ENCODE peak calls at places on chromosomes 3 and 15, in five cellular contexts. M is mesendoderm, L is H9, Z is mucosa of descending colon, S is pancreas. W is an unnamed sample.

GRCh38 chr3:182816181-182816580 is 22.9 kb downstream of the ATP11B start:
- DNase-seq in Z (no peak), S (no peak), M (peak; percentile 60), L (no peak), W (no peak)

GRCh38 chr3:8484409-8485140 is 17.0 kb upstream of the LMCD1 start:
- DNase-seq in S (no peak), M (no peak), Z (no peak), L (no peak), W (no peak)

GRCh38 chr3:100650651-100651611 is 41.5 kb downstream of the ADGRG7 start:
- DNase-seq in M (no peak), L (no peak), S (no peak), Z (no peak), W (no peak)

GRCh38 chr3:119310052-119310451 is 15.9 kb downstream of the ARHGAP31 start:
- DNase-seq in L (no peak), S (no peak), Z (no peak), M (peak; percentile 58), W (no peak)

GRCh38 chr3:179744667-179745066 is 91.8 kb downstream of the USP13 start:
- DNase-seq in Z (no peak), M (no peak), L (no peak), S (no peak), W (no peak)

GRCh38 chr3:176490357-176490756 is 706.9 kb downstream of the TBL1XR1 start:
- DNase-seq in L (no peak), S (no peak), M (no peak), Z (no peak), W (no peak)

GRCh38 chr3:40291471-40291870 is 18.0 kb upstream of the EIF1B start:
- DNase-seq in Z (no peak), S (no peak), L (no peak), M (peak; percentile 97), W (no peak)

GRCh38 chr15:29813009-29813408 is 9.3 kb downstream of the TJP1 start:
- DNase-seq in Z (no peak), S (no peak), M (no peak), L (no peak), W (no peak)

GRCh38 chr3:101926594-101927105 is 77.3 kb downstream of the NFKBIZ start:
- DNase-seq in L (no peak), M (no peak), Z (no peak), S (no peak), W (no peak)

GRCh38 chr3:33644598-33644997 is 73.5 kb downstream of the CLASP2 start:
- DNase-seq in S (no peak), Z (no peak), M (no peak), L (no peak), W (no peak)

GRCh38 chr15:31367730-31368344 is 41.2 kb downstream of the KLF13 start:
- DNase-seq in Z (peak; percentile 34), L (no peak), S (no peak), M (peak; percentile 32), W (no peak)

GRCh38 chr15:31365655-31366127 is 39.1 kb downstream of the KLF13 start:
- DNase-seq in S (peak; percentile 89), L (peak; percentile 81), Z (peak; percentile 90), M (peak; percentile 89), W (peak; percentile 69)

GRCh38 chr15:31365032-31365654 is 38.5 kb downstream of the KLF13 start:
- DNase-seq in L (no peak), M (no peak), Z (no peak), S (no peak), W (no peak)

GRCh38 chr15:31366169-31366734 is 39.6 kb downstream of the KLF13 start:
- DNase-seq in S (no peak), L (peak; percentile 59), Z (no peak), M (peak; percentile 77), W (no peak)

DNA sequence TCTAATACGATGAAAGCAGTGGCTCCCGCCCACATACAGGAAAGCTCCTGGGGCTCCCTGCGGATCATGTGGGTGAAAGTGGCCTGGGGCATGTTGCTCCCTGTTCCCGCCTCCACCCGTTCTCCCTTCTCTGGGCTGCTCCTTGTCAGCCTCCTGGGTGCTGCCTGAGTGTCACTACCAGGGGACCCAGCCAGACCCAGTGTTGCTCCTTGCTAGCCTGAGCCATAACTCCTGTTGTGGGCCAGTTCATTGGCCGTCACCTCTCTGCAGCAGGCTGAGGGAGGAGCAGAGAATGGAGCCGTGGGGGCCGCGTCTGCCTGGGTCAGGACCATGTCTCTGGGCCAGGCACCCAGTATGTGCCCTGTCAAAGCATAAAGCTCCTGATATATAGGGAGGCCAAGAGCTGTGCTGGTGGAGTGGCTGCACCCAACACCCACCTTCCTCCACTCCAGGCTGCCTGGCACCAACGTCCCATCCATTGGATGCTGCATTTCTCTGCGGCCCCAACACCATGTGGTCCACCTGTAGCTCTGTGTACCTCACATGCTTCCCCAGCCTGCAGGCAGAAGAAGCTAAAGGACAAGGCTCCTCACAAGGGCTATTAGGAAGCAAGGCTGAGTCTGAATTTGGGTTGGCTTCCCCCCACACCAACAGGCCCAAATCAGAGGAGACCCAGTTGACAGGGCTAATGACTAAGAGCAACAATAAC is 40.5 kb downstream of the KLF13 start:
- DNase-seq in M (no peak), S (no peak), L (no peak), Z (peak; percentile 41), W (no peak)
- H3K4me1 ChIP-seq in M (peaks cover 19% of the 10 kb centered on the region), S (peaks cover 52% of the 10 kb centered on the region), L (peaks cover 21% of the 10 kb centered on the region), Z (peaks cover 58% of the 10 kb centered on the region), W (peaks cover 99% of the 10 kb centered on the region)

DNA sequence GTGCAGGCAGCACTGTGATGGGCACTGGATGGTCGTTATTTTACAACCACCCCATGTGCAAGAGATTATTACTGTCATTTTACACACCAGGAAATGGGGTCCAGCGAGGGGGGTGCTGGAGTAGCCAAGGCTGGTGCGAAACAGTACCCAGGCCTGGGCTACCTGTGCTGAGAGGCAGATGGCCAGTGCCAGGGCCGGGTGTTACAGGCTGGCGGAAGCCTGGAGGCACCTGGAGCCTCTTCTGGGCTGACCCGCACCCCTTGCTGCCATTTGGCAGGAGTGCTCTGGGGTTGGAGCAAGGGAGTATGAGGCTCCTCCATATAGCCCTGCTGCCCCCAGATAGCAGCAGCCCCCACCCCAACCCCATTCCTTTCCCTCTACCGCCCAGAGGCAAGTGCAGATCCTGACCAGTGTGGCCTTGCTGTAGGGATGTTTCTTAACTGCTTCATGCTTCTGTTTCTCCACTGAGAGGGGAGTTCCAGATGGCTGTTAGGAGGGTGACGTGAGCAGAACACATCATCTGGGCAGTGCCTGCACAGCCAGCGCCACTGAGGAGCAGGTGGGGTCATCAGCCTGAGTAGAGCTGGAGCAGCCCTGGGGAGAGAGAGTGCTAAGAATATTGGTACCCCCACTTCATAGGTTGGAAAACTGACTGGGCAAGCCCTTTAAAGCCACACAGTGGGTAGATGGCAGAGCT is 15.3 kb downstream of the SNX33 start:
- DNase-seq in M (no peak), S (no peak), Z (no peak), L (no peak), W (no peak)
- H3K4me1 ChIP-seq in M (no peaks in the 10 kb centered on the region), S (peaks cover 23% of the 10 kb centered on the region), Z (peaks cover 53% of the 10 kb centered on the region), L (peaks cover 2% of the 10 kb centered on the region), W (no peaks in the 10 kb centered on the region)

DNA sequence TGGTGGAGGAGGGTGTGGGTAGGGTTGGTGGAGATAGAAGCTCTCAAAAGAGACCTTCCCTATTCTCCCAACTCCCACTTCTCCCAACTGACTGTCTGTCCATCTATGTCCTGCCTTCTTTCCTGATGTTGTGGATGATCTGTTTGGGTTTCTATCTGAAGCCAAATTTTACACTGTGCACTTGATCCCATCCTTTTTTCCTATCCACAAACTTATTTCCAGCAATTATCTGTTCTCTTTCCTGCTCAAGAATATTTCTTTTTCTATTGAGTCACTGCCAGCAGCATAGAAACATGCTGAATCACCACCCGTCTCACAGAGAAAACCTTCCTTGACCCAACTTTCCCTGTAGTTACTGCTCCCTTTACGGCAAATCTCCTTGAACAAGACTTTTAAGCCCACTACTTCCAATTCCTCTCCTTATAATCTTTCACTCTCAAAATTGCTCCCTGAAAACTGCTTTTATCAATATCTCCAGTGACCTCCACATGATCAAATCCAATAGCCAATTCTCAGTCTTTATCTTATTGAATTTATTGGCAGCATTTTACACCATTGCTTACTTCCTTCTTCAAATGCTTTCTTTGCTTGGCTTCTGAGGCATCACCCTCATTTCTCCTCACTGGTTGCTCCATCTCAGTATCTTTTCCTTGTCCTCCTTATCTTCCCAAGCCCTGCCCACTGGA is 141.2 kb upstream of the SLC7A14 start:
- DNase-seq in L (no peak), S (no peak), Z (no peak), M (no peak), W (no peak)
- H3K4me1 ChIP-seq in L (no peaks in the 10 kb centered on the region), S (no peaks in the 10 kb centered on the region), Z (no peaks in the 10 kb centered on the region), M (peaks cover 12% of the 10 kb centered on the region), W (no peaks in the 10 kb centered on the region)

GRCh38 chr3:190338717-190339116 is 16.5 kb upstream of the CLDN1 start:
- DNase-seq in M (no peak), Z (no peak), S (peak; percentile 32), L (no peak), W (no peak)

GRCh38 chr3:190339130-190339529 is 16.9 kb upstream of the CLDN1 start:
- DNase-seq in S (no peak), M (peak; percentile 34), L (no peak), Z (no peak), W (no peak)

GRCh38 chr3:190333961-190334360 is 11.7 kb upstream of the CLDN1 start:
- DNase-seq in M (no peak), S (no peak), Z (no peak), L (no peak), W (no peak)

GRCh38 chr3:190340071-190340470 is 17.8 kb upstream of the CLDN1 start:
- DNase-seq in Z (no peak), M (no peak), S (no peak), L (no peak), W (no peak)

GRCh38 chr3:190336516-190337189 is 14.4 kb upstream of the CLDN1 start:
- DNase-seq in L (no peak), S (no peak), Z (no peak), M (no peak), W (no peak)
- H3K4me1 ChIP-seq in L (no peaks in the 10 kb centered on the region), S (peaks cover 5% of the 10 kb centered on the region), Z (no peaks in the 10 kb centered on the region), M (no peaks in the 10 kb centered on the region), W (no peaks in the 10 kb centered on the region)

GRCh38 chr3:187770224-187770623 is 25.0 kb upstream of the BCL6 start:
- DNase-seq in M (no peak), S (no peak), Z (no peak), L (no peak), W (peak; percentile 20)

GRCh38 chr3:187773233-187773962 is 28.1 kb upstream of the BCL6 start:
- DNase-seq in S (no peak), Z (no peak), M (no peak), L (peak; percentile 33), W (no peak)

GRCh38 chr3:187777331-187778046 is 32.2 kb upstream of the BCL6 start:
- DNase-seq in L (no peak), Z (no peak), M (no peak), S (no peak), W (peak; percentile 31)

GRCh38 chr3:187775549-187775948 is 30.3 kb upstream of the BCL6 start:
- DNase-seq in S (no peak), L (no peak), Z (no peak), M (no peak), W (no peak)

GRCh38 chr3:187773963-187774789 is 28.9 kb upstream of the BCL6 start:
- DNase-seq in Z (no peak), M (no peak), S (peak; percentile 36), L (no peak), W (no peak)
- H3K4me1 ChIP-seq in Z (no peaks in the 10 kb centered on the region), M (no peaks in the 10 kb centered on the region), S (no peaks in the 10 kb centered on the region), L (no peaks in the 10 kb centered on the region), W (peaks cover 30% of the 10 kb centered on the region)

GRCh38 chr15:52257734-52258062 is 37.9 kb downstream of the MYO5C start:
- DNase-seq in L (no peak), M (peak; percentile 93), Z (no peak), S (no peak), W (no peak)
- H3K4me1 ChIP-seq in L (peaks cover 10% of the 10 kb centered on the region), M (peaks cover 7% of the 10 kb centered on the region), Z (peaks cover 6% of the 10 kb centered on the region), S (peaks cover 10% of the 10 kb centered on the region), W (peaks cover 27% of the 10 kb centered on the region)